ENCODE peak calls at places on chromosomes 11 and 22, in five cellular contexts. R is hepatocyte; C is CD4-positive, alpha-beta T cell; W is tibial artery; Q is stomach. X is an unnamed sample. For H3K9me3, the result is how much of the 10 kb centered on the place peaks cover.

GRCh38 chr11:46696212-46696558 is 4.2 kb downstream of the ARHGAP1 start:
- DNase-seq in R (no peak), C (no peak), W (no peak), Q (no peak), X (no peak)

GRCh38 chr22:30396871-30397655 is at the start of gene SEC14L2:
- DNase-seq in R (peak), C (peak), W (peak), Q (peak), X (peak)

GRCh38 chr11:45665206-45665932 is at the start of gene CHST1:
- DNase-seq in R (peak), C (no peak), W (peak), Q (peak), X (no peak)

GRCh38 chr11:8309862-8310261 is 46.2 kb upstream of the LMO1 start:
- DNase-seq in R (no peak), C (no peak), W (no peak), Q (no peak), X (no peak)

GRCh38 chr11:71251159-71251721 is 1.1 kb downstream of the SHANK2 start:
- DNase-seq in R (peak), C (no peak), W (no peak), Q (peak), X (no peak)

GRCh38 chr11:74085542-74085892 is 76.6 kb upstream of the UCP3 start:
- DNase-seq in R (no peak), C (no peak), W (peak), Q (no peak), X (no peak)

GRCh38 chr11:100671471-100671870 is 15.6 kb upstream of the ARHGAP42 start:
- DNase-seq in R (no peak), C (no peak), W (no peak), Q (no peak), X (no peak)

GRCh38 chr11:11456896-11457295 is 103.8 kb upstream of the CSNK2A3 start:
- DNase-seq in R (no peak), C (no peak), W (no peak), Q (no peak), X (no peak)

GRCh38 chr11:69274531-69275016 is 19.4 kb upstream of the MYEOV start:
- DNase-seq in R (peak), C (no peak), W (no peak), Q (peak), X (no peak)

GRCh38 chr22:39434721-39435120 is 22.1 kb upstream of the MGAT3 start:
- DNase-seq in R (no peak), C (no peak), W (no peak), Q (no peak), X (no peak)

GRCh38 chr11:1570531-1570895 is 1.6 kb downstream of the DUSP8 start:
- DNase-seq in R (no peak), C (no peak), W (no peak), Q (no peak), X (no peak)

GRCh38 chr11:101127348-101127698 is 2.3 kb downstream of the PGR start:
- DNase-seq in R (peak), C (no peak), W (peak), Q (no peak), X (no peak)

GRCh38 chr11:66891849-66892660 is 35.2 kb downstream of the LRFN4 start:
- DNase-seq in R (peak), C (no peak), W (peak), Q (peak), X (no peak)

GRCh38 chr22:25334091-25334490 is 114.7 kb downstream of the CRYBB2 start:
- DNase-seq in R (peak), C (peak), W (no peak), Q (peak), X (no peak)

DNA sequence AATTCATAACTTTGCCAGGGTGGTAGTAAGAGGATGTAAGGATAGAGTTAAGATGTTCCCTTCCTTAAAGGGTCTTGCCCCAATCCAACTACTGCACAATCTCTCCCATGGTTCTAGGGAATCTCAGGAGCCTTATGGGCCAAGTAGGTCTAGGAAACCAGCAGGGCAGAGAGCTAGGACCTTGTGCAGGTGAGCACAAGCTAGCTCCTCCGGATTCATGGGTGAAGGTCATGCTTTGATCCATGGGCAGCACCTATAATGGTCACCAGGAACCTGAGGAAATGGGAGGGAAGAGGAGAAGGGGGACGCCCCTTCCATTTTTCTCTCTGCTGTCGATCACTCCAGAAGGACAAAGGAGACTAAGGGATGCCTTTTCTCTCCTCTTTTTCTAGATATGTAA is 16.8 kb downstream of the KCNJ11 start:
- DNase-seq in R (no peak), C (no peak), W (no peak), Q (no peak), X (no peak)
- H3K9me3 ChIP-seq in R (under half), C (under half), W (half or more), Q (under half), X (under half)

GRCh38 chr22:10741210-10741609 is 4786.8 kb upstream of the OR11H1 start:
- DNase-seq in R (no peak), C (no peak), W (no peak), Q (no peak), X (no peak)
- H3K9me3 ChIP-seq in R (under half), C (under half), W (under half), Q (under half), X (under half)

DNA sequence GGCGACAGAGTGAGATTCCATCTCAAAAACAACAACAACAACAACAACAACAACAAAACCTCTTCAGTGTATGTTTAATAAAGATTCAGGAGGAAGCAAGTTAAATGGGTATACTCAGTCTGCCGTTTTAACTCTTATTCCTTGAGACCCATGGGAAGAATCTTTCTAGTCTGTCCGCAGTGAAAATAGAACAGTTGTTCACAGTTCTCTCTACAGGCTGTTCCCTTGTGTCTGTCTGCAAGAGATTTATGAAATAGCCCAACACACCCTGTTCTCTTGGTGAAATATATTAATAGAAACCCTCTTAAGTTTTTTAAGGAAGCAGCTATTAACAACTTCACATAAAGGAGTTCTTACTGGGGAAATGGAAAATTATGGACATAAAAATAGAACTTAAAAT is 682.2 kb upstream of the RAG2 start:
- DNase-seq in R (no peak), C (no peak), W (no peak), Q (no peak), X (no peak)
- H3K9me3 ChIP-seq in R (under half), C (under half), W (under half), Q (under half), X (under half)

DNA sequence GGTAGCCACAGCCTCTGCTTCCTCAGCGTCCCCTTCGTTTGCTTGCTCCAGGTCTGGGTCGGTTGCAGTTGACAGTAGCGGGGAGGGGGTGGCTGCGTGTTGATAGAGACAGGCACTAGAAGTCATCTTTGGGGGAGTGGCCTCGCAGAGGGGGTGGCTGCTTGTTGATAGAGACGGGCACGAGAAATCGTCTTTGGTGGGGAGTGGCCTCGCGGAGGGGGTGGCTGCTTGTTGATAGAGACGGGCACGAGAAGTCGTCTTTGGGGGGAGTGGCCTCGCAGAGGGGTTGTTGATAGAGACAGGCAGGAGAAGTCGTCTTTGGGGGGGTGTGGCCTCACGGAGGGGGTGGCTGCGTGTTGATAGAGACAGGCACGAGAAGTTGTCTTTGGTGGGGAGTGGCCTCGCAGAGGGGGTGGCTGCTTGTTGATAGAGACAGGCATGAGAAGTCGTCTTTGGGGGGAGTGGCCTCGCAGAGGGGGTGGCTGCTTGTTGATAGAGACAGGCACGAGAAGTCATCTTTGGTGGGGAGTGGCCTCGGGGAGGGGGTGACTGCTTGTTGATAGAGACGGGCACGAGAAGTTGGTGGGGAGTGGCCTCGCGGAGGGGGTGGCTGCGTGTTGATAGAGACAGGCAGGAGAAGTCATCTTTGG is 328.3 kb downstream of the TBC1D22A start:
- DNase-seq in R (peak), C (peak), W (no peak), Q (no peak), X (no peak)
- H3K9me3 ChIP-seq in R (under half), C (under half), W (under half), Q (under half), X (under half)

GRCh38 chr22:47398921-47399790 is 636.7 kb downstream of the TBC1D22A start:
- DNase-seq in R (no peak), C (no peak), W (no peak), Q (no peak), X (no peak)

GRCh38 chr22:47396515-47396914 is 634.1 kb downstream of the TBC1D22A start:
- DNase-seq in R (no peak), C (no peak), W (no peak), Q (no peak), X (no peak)

GRCh38 chr22:47398491-47398890 is 636.0 kb downstream of the TBC1D22A start:
- DNase-seq in R (no peak), C (no peak), W (no peak), Q (no peak), X (no peak)

GRCh38 chr22:47396105-47396504 is 633.7 kb downstream of the TBC1D22A start:
- DNase-seq in R (no peak), C (no peak), W (peak), Q (no peak), X (no peak)

DNA sequence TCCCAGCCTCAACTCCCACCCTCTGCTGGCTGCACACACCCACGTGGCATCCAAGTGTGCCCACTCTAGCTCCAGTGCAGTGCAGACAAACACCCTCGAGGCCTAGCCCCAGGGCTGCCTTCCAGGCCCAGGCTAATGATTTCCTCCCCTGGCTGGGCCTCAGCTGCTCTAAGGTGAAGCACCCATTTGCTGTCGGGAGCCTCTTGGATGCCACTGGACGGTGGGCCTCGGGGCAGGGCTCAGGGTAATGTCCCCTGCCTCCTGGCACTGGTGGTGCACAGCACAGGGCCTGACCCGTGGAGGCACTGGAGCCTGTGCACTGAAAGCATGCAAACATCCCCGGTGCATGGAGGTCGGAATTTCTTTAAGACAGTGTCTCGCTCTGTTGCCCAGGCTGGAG is 635.2 kb downstream of the TBC1D22A start:
- DNase-seq in R (no peak), C (no peak), W (no peak), Q (no peak), X (no peak)
- H3K9me3 ChIP-seq in R (under half), C (under half), W (under half), Q (under half), X (under half)

X was measured in T-helper 17 cell.